ENCODE peak calls at places on chromosomes 2 and 18, in seven cellular contexts. J is brain microvascular endothelial cell; M is IMR-90; R is HS-5; O is stimulated activated naive B cell treated with anti-CD40 and anti-IgM and Interleukin-4, amounts not matched to agents 10 μg/mL and 1 μg/mL and 100 μg/mL, for 72 hours; H is naive B cell; B is LoVo. E is an unnamed sample.

GRCh38 chr2:204452464-204453023 is 92.7 kb upstream of the PARD3B start:
- DNase-seq in B (peak), H (no peak), R (peak), O (no peak), M (peak), J (peak), E (no peak)

GRCh38 chr2:38386377-38386776 is 9.3 kb upstream of the ATL2 start:
- DNase-seq in M (no peak), J (no peak), R (no peak), O (no peak), H (no peak), B (peak), E (no peak)

GRCh38 chr2:144356402-144356801 is 163.5 kb downstream of the ZEB2 start:
- DNase-seq in R (no peak), O (no peak), J (no peak), M (peak), H (no peak), B (no peak), E (no peak)

GRCh38 chr2:229273384-229274338 is 2.6 kb upstream of the PID1 start:
- DNase-seq in B (peak), R (peak), J (peak), O (no peak), H (no peak), M (peak), E (peak)

GRCh38 chr18:24054130-24054529 is 39.6 kb downstream of the TTC39C start:
- DNase-seq in B (no peak), R (no peak), J (no peak), M (peak), H (no peak), O (no peak), E (no peak)

GRCh38 chr18:3620146-3621119 is 170.5 kb downstream of the TGIF1 start:
- DNase-seq in B (no peak), M (no peak), O (no peak), H (no peak), R (no peak), J (no peak), E (no peak)

GRCh38 chr2:4972472-4972871 is 719.7 kb upstream of the SOX11 start:
- DNase-seq in J (no peak), H (no peak), M (no peak), B (no peak), O (no peak), R (no peak), E (no peak)

GRCh38 chr2:183035298-183035953 is 2.8 kb downstream of the NCKAP1 start:
- DNase-seq in M (peak), H (no peak), B (no peak), J (peak), R (peak), O (no peak), E (no peak)

GRCh38 chr2:6948081-6949008 is 31.1 kb downstream of the RNF144A start:
- DNase-seq in H (no peak), O (no peak), J (no peak), M (no peak), R (no peak), B (no peak), E (no peak)

GRCh38 chr2:173150087-173150486 is 74.4 kb downstream of the MAP3K20 start:
- DNase-seq in J (peak), B (no peak), O (no peak), M (peak), R (no peak), H (no peak), E (no peak)

GRCh38 chr2:25039126-25039525 is 2.8 kb upstream of the EFR3B start:
- DNase-seq in J (no peak), B (no peak), H (no peak), R (no peak), O (no peak), M (no peak), E (no peak)

GRCh38 chr2:11852526-11853196 is 106.2 kb downstream of the LPIN1 start:
- DNase-seq in R (no peak), M (no peak), J (no peak), B (no peak), H (no peak), O (no peak), E (no peak)

GRCh38 chr2:11680901-11681721 is 11.1 kb upstream of the NTSR2 start:
- DNase-seq in B (no peak), H (no peak), J (no peak), R (no peak), O (no peak), M (no peak), E (no peak)

GRCh38 chr2:206642075-206643025 is at the start of gene FAM237A:
- DNase-seq in J (peak), O (no peak), B (peak), H (no peak), M (peak), R (no peak), E (peak)

GRCh38 chr2:141041281-141041680 is 1089.5 kb downstream of the LRP1B start:
- DNase-seq in B (no peak), R (no peak), O (no peak), J (no peak), M (peak), H (no peak), E (no peak)

GRCh38 chr2:82498777-82499443 is 1960.2 kb downstream of the SUCLG1 start:
- DNase-seq in M (no peak), J (no peak), O (no peak), H (no peak), R (no peak), B (no peak), E (no peak)

GRCh38 chr18:26460449-26461091 is 87.8 kb downstream of the KCTD1 start:
- DNase-seq in J (peak), M (peak), R (no peak), O (no peak), B (no peak), H (no peak), E (peak)

GRCh38 chr2:138249207-138249606 is 252.4 kb upstream of the SPOPL start:
- DNase-seq in O (no peak), R (no peak), J (no peak), M (no peak), B (no peak), H (no peak), E (no peak)

GRCh38 chr2:110827518-110827917 is 95.1 kb downstream of the ACOXL start:
- DNase-seq in M (no peak), R (no peak), J (no peak), O (no peak), B (no peak), H (no peak), E (no peak)

GRCh38 chr18:58268849-58269248 is 224.8 kb downstream of the NEDD4L start:
- DNase-seq in M (peak), H (no peak), O (no peak), R (peak), B (peak), J (peak), E (no peak)

GRCh38 chr18:76426738-76427305 is 68.2 kb downstream of the ZNF516 start:
- DNase-seq in M (no peak), O (no peak), B (no peak), R (no peak), H (no peak), J (no peak), E (no peak)

GRCh38 chr2:128563348-128563687 is 244.7 kb upstream of the HS6ST1 start:
- DNase-seq in J (peak), H (no peak), B (no peak), O (no peak), R (peak), M (peak), E (no peak)

GRCh38 chr2:171598713-171599319 is 76.5 kb downstream of the CYBRD1 start:
- DNase-seq in H (peak), O (peak), J (peak), R (peak), B (peak), M (peak), E (peak)

GRCh38 chr2:20356042-20356441 is 5.4 kb upstream of the PUM2 start:
- DNase-seq in H (no peak), M (peak), B (peak), J (peak), O (no peak), R (no peak), E (no peak)

GRCh38 chr2:175793649-175794048 is 208.4 kb downstream of the LNPK start:
- DNase-seq in J (no peak), M (no peak), O (no peak), B (no peak), R (no peak), H (no peak), E (no peak)

GRCh38 chr2:48343571-48344440 is 186.1 kb upstream of the STON1 start:
- DNase-seq in O (no peak), M (peak), B (peak), J (peak), H (no peak), R (peak), E (no peak)

GRCh38 chr18:22871809-22872525 is 61.2 kb upstream of the RBBP8 start:
- DNase-seq in B (no peak), H (no peak), M (peak), J (peak), O (no peak), R (no peak), E (no peak)

GRCh38 chr2:207073791-207074678 is 91.7 kb downstream of the KLF7 start:
- DNase-seq in R (no peak), J (no peak), H (no peak), O (peak), B (no peak), M (peak), E (no peak)

GRCh38 chr18:35570182-35570581 is 11.4 kb upstream of the GALNT1 start:
- DNase-seq in H (no peak), R (no peak), O (no peak), B (no peak), M (no peak), J (no peak), E (no peak)

GRCh38 chr2:105180491-105180972 is 61.0 kb upstream of the GPR45 start:
- DNase-seq in O (no peak), R (no peak), H (no peak), B (no peak), M (no peak), J (no peak), E (no peak)

GRCh38 chr2:231936491-231936890 is 10.3 kb upstream of the NPPC start:
- DNase-seq in B (no peak), R (no peak), J (no peak), M (no peak), O (no peak), H (no peak), E (no peak)

GRCh38 chr2:221235941-221236340 is 336.2 kb downstream of the EPHA4 start:
- DNase-seq in R (no peak), O (no peak), B (no peak), J (no peak), H (no peak), M (no peak), E (no peak)

GRCh38 chr2:190663348-190663747 is 14.5 kb downstream of the NAB1 start:
- DNase-seq in B (no peak), O (no peak), R (no peak), M (peak), H (no peak), J (no peak), E (no peak)

GRCh38 chr2:19358242-19359020 is at the start of gene OSR1:
- DNase-seq in B (peak), R (peak), M (peak), J (peak), H (no peak), O (no peak), E (no peak)

E was measured in OCI-LY7.